ENCODE peak calls at places on chromosomes 12 and 14, in nine cellular contexts. K is sigmoid colon, E is vagina, G is astrocyte of the spinal cord, I is foreskin fibroblast, P is A549, X is mammary epithelial cell, W is HepG2, J is mucosa of descending colon. D is an unnamed sample.

GRCh38 chr14:71231521-71232393 is 324.5 kb downstream of the PCNX1 start:
- DNase-seq in X (no peak), W (no peak), J (no peak), I (no peak), G (no peak), K (no peak), P (no peak), E (no peak), D (no peak)

GRCh38 chr12:93135286-93136239 is 206.5 kb upstream of the EEA1 start:
- DNase-seq in I (peak), W (peak), P (no peak), J (no peak), X (no peak), K (no peak), E (no peak), G (peak), D (peak)

GRCh38 chr14:59354666-59355065 is 110.5 kb downstream of the GPR135 start:
- DNase-seq in P (no peak), X (peak), E (no peak), G (no peak), J (no peak), K (no peak), I (peak), W (no peak), D (peak)

GRCh38 chr14:104977681-104978647 is at the start of gene AHNAK2:
- DNase-seq in K (peak), P (peak), X (peak), E (no peak), G (peak), I (peak), W (peak), J (peak), D (peak)

GRCh38 chr12:70831538-70831937 is 89.0 kb downstream of the PTPRR start:
- DNase-seq in P (no peak), J (no peak), G (no peak), E (no peak), K (no peak), I (no peak), W (no peak), X (peak), D (peak)

GRCh38 chr12:68538722-68539614 is 71.7 kb upstream of the RAP1B start:
- DNase-seq in K (peak), G (peak), W (no peak), X (no peak), I (no peak), P (no peak), J (no peak), E (no peak), D (peak)

GRCh38 chr12:123054371-123054770 is 73.9 kb downstream of the ARL6IP4 start:
- DNase-seq in E (no peak), I (no peak), W (no peak), P (no peak), J (no peak), X (no peak), K (no peak), G (no peak), D (no peak)

GRCh38 chr14:22923746-22924145 is 4.8 kb upstream of the RBM23 start:
- DNase-seq in I (no peak), G (no peak), J (no peak), X (no peak), K (no peak), E (no peak), W (no peak), P (no peak), D (no peak)

GRCh38 chr12:81573228-81573627 is 185.9 kb downstream of the PPFIA2 start:
- DNase-seq in J (no peak), W (no peak), X (no peak), K (no peak), I (no peak), P (no peak), G (peak), E (no peak), D (peak)

GRCh38 chr12:124884587-124885438 is 21.1 kb upstream of the SCARB1 start:
- DNase-seq in X (no peak), J (peak), I (no peak), W (peak), K (no peak), G (no peak), P (no peak), E (no peak), D (no peak)

GRCh38 chr12:115752913-115753726 is 524.4 kb downstream of the MED13L start:
- DNase-seq in G (peak), J (no peak), W (peak), E (no peak), K (no peak), P (peak), I (peak), X (peak), D (peak)

GRCh38 chr12:120041386-120042231 is 52.6 kb downstream of the BICDL1 start:
- DNase-seq in J (no peak), E (no peak), X (no peak), W (peak), K (no peak), G (no peak), I (no peak), P (no peak), D (no peak)

GRCh38 chr14:67467134-67467533 is 21.4 kb downstream of the TMEM229B start:
- DNase-seq in W (no peak), K (no peak), G (no peak), E (no peak), J (no peak), P (no peak), I (no peak), X (no peak), D (no peak)

GRCh38 chr12:111410229-111411186 is 4.8 kb downstream of the SH2B3 start:
- DNase-seq in K (no peak), E (no peak), X (no peak), J (no peak), I (no peak), P (no peak), W (no peak), G (peak), D (peak)

GRCh38 chr14:31449136-31449535 is 8.2 kb downstream of the DTD2 start:
- DNase-seq in I (no peak), E (no peak), W (no peak), X (no peak), P (no peak), K (no peak), J (no peak), G (no peak), D (no peak)

GRCh38 chr12:8018666-8019581 is 13.6 kb upstream of the FOXJ2 start:
- DNase-seq in W (peak), K (no peak), P (no peak), J (no peak), X (no peak), I (no peak), G (peak), E (no peak), D (no peak)

GRCh38 chr14:64761441-64762043 is 57.3 kb downstream of the PLEKHG3 start:
- DNase-seq in K (no peak), J (no peak), G (peak), E (no peak), X (no peak), I (no peak), P (no peak), W (no peak), D (peak)

GRCh38 chr12:131413006-131413405 is 297.9 kb upstream of the SFSWAP start:
- DNase-seq in K (no peak), E (no peak), G (no peak), J (no peak), X (no peak), W (no peak), I (no peak), P (no peak), D (no peak)

GRCh38 chr14:100892496-100893227 is 10.9 kb downstream of the RTL1 start:
- DNase-seq in P (no peak), X (no peak), K (peak), E (peak), G (no peak), J (no peak), I (no peak), W (no peak), D (no peak)

GRCh38 chr12:70643927-70644326 is 6.7 kb upstream of the PTPRB start:
- DNase-seq in I (no peak), J (no peak), K (no peak), W (no peak), E (no peak), P (no peak), G (no peak), X (peak), D (no peak)

GRCh38 chr12:6689000-6689882 is at the start of gene ZNF384:
- DNase-seq in E (peak), G (peak), X (peak), J (peak), I (peak), P (peak), K (peak), W (peak), D (peak)

GRCh38 chr12:64186789-64187188 is 35.3 kb downstream of the KICS2 start:
- DNase-seq in J (no peak), P (peak), I (no peak), G (no peak), E (no peak), K (no peak), W (no peak), X (peak), D (peak)

GRCh38 chr12:94589591-94590001 is 60.8 kb downstream of the TMCC3 start:
- DNase-seq in P (no peak), K (no peak), E (no peak), X (peak), W (no peak), I (no peak), G (no peak), J (no peak), D (no peak)

GRCh38 chr14:103500148-103500990 is 22.3 kb downstream of the CKB start:
- DNase-seq in E (no peak), X (peak), W (peak), G (peak), K (peak), P (peak), I (peak), J (peak), D (peak)

GRCh38 chr12:49091056-49091835 is 3.4 kb downstream of the DHH start:
- DNase-seq in G (no peak), E (no peak), K (no peak), I (no peak), P (no peak), J (no peak), W (no peak), X (no peak), D (no peak)

GRCh38 chr12:49092816-49093406 is 1.7 kb downstream of the DHH start:
- DNase-seq in E (no peak), G (no peak), X (no peak), J (no peak), K (no peak), I (no peak), P (no peak), W (no peak), D (no peak)

GRCh38 chr12:49089831-49090773 is 4.5 kb downstream of the DHH start:
- DNase-seq in I (peak), K (no peak), E (no peak), W (no peak), J (no peak), P (peak), X (peak), G (peak), D (peak)

GRCh38 chr12:49092086-49092815 is 2.4 kb downstream of the DHH start:
- DNase-seq in J (no peak), X (peak), K (no peak), P (peak), G (peak), I (no peak), W (peak), E (no peak), D (peak)

GRCh38 chr12:49091836-49092085 is 2.8 kb downstream of the DHH start:
- DNase-seq in E (no peak), W (no peak), X (no peak), G (no peak), I (peak), K (no peak), J (no peak), P (no peak), D (no peak)
- H3K4me3 ChIP-seq in E (peak), W (peak), X (no peak), G (peak), I (peak), K (peak), J (no peak), P (peak), D (peak)

GRCh38 chr12:105506678-105507310 is 176.3 kb downstream of the C12orf75 start:
- DNase-seq in I (no peak), G (no peak), P (no peak), E (no peak), X (peak), K (no peak), J (no peak), W (no peak), D (no peak)

GRCh38 chr12:105508096-105508495 is 177.6 kb downstream of the C12orf75 start:
- DNase-seq in X (peak), I (no peak), E (no peak), P (no peak), G (no peak), W (no peak), J (no peak), K (no peak), D (no peak)

GRCh38 chr12:105502426-105502930 is 172.0 kb downstream of the C12orf75 start:
- DNase-seq in J (no peak), W (no peak), K (no peak), E (no peak), X (no peak), G (no peak), P (no peak), I (no peak), D (no peak)

GRCh38 chr12:105507311-105508035 is 177.0 kb downstream of the C12orf75 start:
- DNase-seq in E (no peak), J (no peak), K (no peak), I (no peak), G (peak), X (no peak), W (no peak), P (no peak), D (no peak)

DNA sequence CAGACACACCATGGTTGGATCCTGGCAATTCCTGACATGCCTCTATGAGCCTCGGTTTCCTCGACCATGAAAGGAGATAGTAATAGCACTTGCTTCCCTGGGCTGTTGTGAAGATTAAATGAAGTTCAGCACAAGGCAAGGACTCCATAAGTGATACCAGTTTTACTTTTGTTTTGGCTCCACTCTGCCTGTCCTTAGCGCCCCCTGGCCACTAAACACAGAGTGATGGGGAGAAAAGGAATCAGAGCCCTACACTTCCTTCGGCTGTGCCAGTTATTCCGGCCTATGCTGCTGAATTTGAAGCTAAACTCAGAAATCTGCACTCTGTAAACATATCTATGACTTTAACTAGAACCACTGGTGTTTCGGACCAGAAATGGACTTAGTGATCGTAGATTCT is 173.8 kb downstream of the C12orf75 start:
- DNase-seq in P (no peak), I (no peak), E (no peak), W (no peak), X (no peak), J (no peak), G (no peak), K (no peak), D (no peak)
- TF ChIP-seq CTCF in P (no peak), I (no peak), E (no peak), W (no peak), X (no peak), J (no peak), G (no peak), K (no peak), D (no peak)

GRCh38 chr12:67519824-67520433 is 128.6 kb upstream of the DYRK2 start:
- DNase-seq in G (no peak), I (no peak), P (no peak), W (no peak), X (no peak), E (no peak), K (no peak), J (no peak), D (no peak)
- H3K4me3 ChIP-seq in G (no peak), I (no peak), P (no peak), W (no peak), X (no peak), E (no peak), K (no peak), J (no peak), D (no peak)

DNA sequence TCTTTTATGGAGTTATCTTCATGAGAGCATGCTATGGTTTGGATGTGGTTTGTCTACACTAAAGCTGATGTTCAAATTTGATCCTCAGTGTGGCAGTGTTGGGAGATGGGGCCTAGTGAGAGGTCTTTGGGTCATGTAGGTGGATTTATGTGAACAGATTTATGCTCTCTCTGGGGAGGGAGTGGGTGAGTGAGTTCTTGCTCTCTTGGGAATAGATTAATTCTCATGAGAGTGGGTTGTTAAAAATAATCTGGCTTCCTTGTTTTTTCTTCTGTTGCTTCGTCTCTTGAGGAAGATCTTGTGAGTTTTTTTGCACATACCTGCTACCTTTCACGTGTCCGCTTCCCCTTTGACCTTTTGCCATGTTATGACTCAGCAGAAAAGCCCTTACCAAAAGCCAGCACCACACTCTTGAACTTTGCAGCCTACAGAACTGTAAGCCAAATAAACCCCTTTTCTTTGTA is 20.5 kb downstream of the DERA start:
- DNase-seq in X (no peak), I (no peak), G (no peak), J (no peak), W (peak), P (peak), E (no peak), K (no peak), D (peak)
- TF ChIP-seq CTCF in X (peak), I (no peak), G (no peak), J (no peak), W (no peak), P (no peak), E (no peak), K (no peak), D (peak)

GRCh38 chr12:54977857-54978256 is 6.7 kb downstream of the TESPA1 start:
- DNase-seq in J (no peak), X (no peak), I (no peak), G (no peak), E (no peak), K (no peak), P (no peak), W (no peak), D (no peak)
- H3K4me3 ChIP-seq in J (no peak), X (no peak), I (no peak), G (no peak), E (no peak), K (no peak), P (no peak), W (no peak), D (no peak)

GRCh38 chr12:107057071-107057834 is 36.1 kb downstream of the CRY1 start:
- DNase-seq in W (no peak), I (no peak), P (peak), E (no peak), K (no peak), X (peak), J (no peak), G (peak), D (peak)
- TF ChIP-seq CTCF in W (no peak), I (no peak), P (no peak), E (no peak), K (no peak), X (no peak), J (no peak), G (no peak), D (no peak)

DNA sequence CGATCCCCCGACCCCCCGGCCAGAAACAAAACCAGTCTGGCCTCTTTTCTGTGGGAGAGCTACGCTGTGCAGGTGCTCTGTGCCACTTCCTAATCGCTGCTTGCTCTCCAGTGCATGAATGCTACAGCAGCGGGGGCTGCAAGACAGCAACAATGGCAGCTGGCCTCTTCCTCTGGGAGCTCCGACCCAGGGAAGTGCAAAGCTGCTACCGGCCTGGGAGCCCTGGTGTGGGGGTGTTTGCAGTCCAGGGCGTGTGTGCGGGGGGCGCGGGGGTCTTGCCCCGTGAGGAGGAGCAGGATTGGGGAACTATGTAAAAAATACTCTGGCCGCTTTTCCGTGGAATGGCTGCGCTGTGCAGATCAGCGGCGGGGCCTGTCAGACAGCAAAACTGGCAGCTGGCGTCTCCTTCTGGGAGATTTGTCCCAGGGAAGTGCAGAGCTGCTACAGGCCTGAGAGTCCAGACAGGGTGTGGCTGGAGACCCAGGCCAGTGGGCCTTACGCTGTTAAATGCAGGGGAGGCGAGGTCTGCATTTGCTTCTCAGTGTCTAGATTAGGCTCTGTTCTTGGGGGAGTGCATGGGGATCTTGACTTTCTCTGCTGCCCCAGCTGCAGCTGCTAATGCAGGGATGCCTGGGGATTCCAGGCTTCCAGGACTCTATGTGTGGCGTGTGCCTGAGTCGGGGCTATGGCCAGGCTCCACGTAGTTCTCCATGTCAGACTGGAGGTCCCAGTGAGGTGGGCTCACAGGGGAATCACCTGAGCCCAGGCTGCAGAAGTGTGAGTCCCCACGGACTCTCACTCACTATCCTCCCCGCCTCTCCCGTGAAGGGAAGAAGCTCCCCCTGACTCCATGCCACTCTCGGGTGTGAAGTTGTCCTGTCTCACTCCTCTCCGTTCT is 344.5 kb downstream of the AEBP2 start:
- DNase-seq in X (no peak), P (no peak), K (no peak), J (peak), G (no peak), E (no peak), I (no peak), W (no peak), D (no peak)
- H3K4me3 ChIP-seq in X (no peak), P (no peak), K (no peak), J (no peak), G (no peak), E (no peak), I (no peak), W (no peak), D (no peak)

DNA sequence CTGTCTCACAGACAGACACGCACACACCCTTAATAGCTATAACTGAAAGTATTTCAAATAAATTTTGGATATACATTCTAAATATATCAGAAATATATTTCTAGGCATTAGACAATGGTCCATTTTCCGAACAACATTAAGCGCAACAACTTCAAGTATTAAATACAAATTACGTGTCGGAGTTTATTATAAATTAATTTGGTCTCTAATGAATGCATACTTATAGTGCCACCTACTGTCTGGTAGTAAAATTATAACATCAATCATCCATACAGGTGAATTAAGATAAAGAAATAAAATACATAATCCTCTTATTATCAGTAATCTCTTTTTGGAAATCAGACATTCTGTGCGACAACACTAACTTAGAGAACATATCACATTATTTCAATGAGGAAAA is 27.2 kb upstream of the CMAS start:
- DNase-seq in J (no peak), K (no peak), P (peak), I (no peak), X (no peak), W (no peak), G (peak), E (no peak), D (peak)
- TF ChIP-seq CTCF in J (no peak), K (peak), P (peak), I (no peak), X (peak), W (peak), G (peak), E (peak), D (peak)